ENCODE peak calls at places on chromosome 6, in four cellular contexts. O is K562, R is mesenchymal stem cell, U is GM23248. H is an unnamed sample.

GRCh38 chr6:138289739-138290138 is 71.4 kb upstream of the PBOV1 start:
- DNase-seq in O (no peak), R (no peak), U (no peak), H (peak; percentile 83)

GRCh38 chr6:165846123-165846966 is 183.3 kb upstream of the PDE10A start:
- DNase-seq in O (no peak), R (no peak), U (peak; percentile 36), H (no peak)

GRCh38 chr6:146866731-146867414 is 268.1 kb downstream of the ADGB start:
- DNase-seq in O (no peak), R (no peak), U (no peak), H (no peak)

GRCh38 chr6:79705456-79705995 is 74.4 kb downstream of the SH3BGRL2 start:
- DNase-seq in O (no peak), R (no peak), U (no peak), H (no peak)

GRCh38 chr6:16374796-16375195 is 136.4 kb downstream of the GMPR start:
- DNase-seq in O (no peak), R (no peak), U (no peak), H (no peak)

GRCh38 chr6:127737009-127737486 is 160.1 kb downstream of the C6orf58 start:
- DNase-seq in O (peak; percentile 29), R (peak; percentile 79), U (peak; percentile 79), H (no peak)

GRCh38 chr6:158262755-158263154 is 49.5 kb upstream of the TULP4 start:
- DNase-seq in O (no peak), R (no peak), U (no peak), H (no peak)

GRCh38 chr6:107105511-107106116 is 9.7 kb downstream of the BEND3 start:
- DNase-seq in O (no peak), R (no peak), U (no peak), H (peak; percentile 66)

GRCh38 chr6:83920017-83920416 is 60.5 kb downstream of the CYB5R4 start:
- DNase-seq in O (no peak), R (peak; percentile 27), U (peak; percentile 62), H (no peak)

GRCh38 chr6:147194652-147195403 is 9.4 kb upstream of the STXBP5 start:
- DNase-seq in O (no peak), R (no peak), U (peak; percentile 53), H (no peak)

GRCh38 chr6:160030103-160030502 is 61.2 kb downstream of the IGF2R start:
- DNase-seq in O (no peak), R (peak; percentile 95), U (peak; percentile 88), H (peak; percentile 50)

GRCh38 chr6:87104657-87105056 is 9.8 kb upstream of the CGA start:
- DNase-seq in O (no peak), R (no peak), U (peak; percentile 40), H (no peak)

GRCh38 chr6:163797313-163797712 is 382.8 kb downstream of the QKI start:
- DNase-seq in O (no peak), R (no peak), U (peak; percentile 26), H (no peak)

GRCh38 chr6:158876886-158877285 is 57.7 kb upstream of the EZR start:
- DNase-seq in O (no peak), R (no peak), U (no peak), H (no peak)

GRCh38 chr6:89388846-89389245 is 23.2 kb downstream of the RRAGD start:
- DNase-seq in O (no peak), R (no peak), U (no peak), H (no peak)

GRCh38 chr6:107977283-107977682 is 19.3 kb upstream of the SEC63 start:
- DNase-seq in O (no peak), R (peak; percentile 39), U (peak; percentile 57), H (no peak)

GRCh38 chr6:156807028-156807427 is 29.9 kb downstream of the ARID1B start:
- DNase-seq in O (no peak), R (no peak), U (no peak), H (no peak)

GRCh38 chr6:135411849-135412248 is 85.7 kb downstream of the AHI1 start:
- DNase-seq in O (no peak), R (no peak), U (no peak), H (no peak)

GRCh38 chr6:36769161-36769675 is 70.0 kb downstream of the CPNE5 start:
- DNase-seq in O (no peak), R (peak; percentile 39), U (peak; percentile 21), H (peak; percentile 62)

GRCh38 chr6:147060636-147061035 is 143.6 kb upstream of the STXBP5 start:
- DNase-seq in O (no peak), R (no peak), U (no peak), H (no peak)

GRCh38 chr6:145544514-145544913 is 190.8 kb downstream of the EPM2A start:
- DNase-seq in O (no peak), R (no peak), U (peak; percentile 10), H (no peak)

GRCh38 chr6:48194596-48195295 is 83.7 kb upstream of the PTCHD4 start:
- DNase-seq in O (no peak), R (no peak), U (no peak), H (no peak)

GRCh38 chr6:90469906-90470305 is 117.0 kb downstream of the MAP3K7 start:
- DNase-seq in O (no peak), R (no peak), U (no peak), H (no peak)

GRCh38 chr6:36128793-36129192 is 1.5 kb upstream of the MAPK13 start:
- DNase-seq in O (no peak), R (no peak), U (no peak), H (no peak)

GRCh38 chr6:122491915-122492537 is 20.4 kb upstream of the SERINC1 start:
- DNase-seq in O (peak; percentile 58), R (peak; percentile 76), U (peak; percentile 81), H (peak; percentile 81)

GRCh38 chr6:34583461-34583860 is 27.3 kb upstream of the SPDEF start:
- DNase-seq in O (peak; percentile 46), R (no peak), U (peak; percentile 35), H (peak; percentile 34)

GRCh38 chr6:151475653-151476523 is 17.9 kb upstream of the CCDC170 start:
- DNase-seq in O (peak; percentile 57), R (peak; percentile 52), U (peak; percentile 77), H (peak; percentile 72)

GRCh38 chr6:20946037-20946436 is 411.8 kb downstream of the CDKAL1 start:
- DNase-seq in O (no peak), R (peak; percentile 52), U (peak; percentile 33), H (no peak)

GRCh38 chr6:36826520-36827227 is 12.6 kb downstream of the CPNE5 start:
- DNase-seq in O (no peak), R (peak; percentile 24), U (peak; percentile 29), H (no peak)

GRCh38 chr6:134979142-134979541 is 29.2 kb upstream of the ALDH8A1 start:
- DNase-seq in O (no peak), R (no peak), U (no peak), H (no peak)

GRCh38 chr6:3351105-3351676 is 92.4 kb downstream of the PSMG4 start:
- DNase-seq in O (peak; percentile 34), R (no peak), U (no peak), H (no peak)

GRCh38 chr6:54586251-54586650 is 260.3 kb upstream of the FAM83B start:
- DNase-seq in O (no peak), R (no peak), U (peak; percentile 37), H (no peak)

GRCh38 chr6:138956244-138956924 is 31.7 kb downstream of the REPS1 start:
- DNase-seq in O (no peak), R (no peak), U (no peak), H (no peak)

DNA sequence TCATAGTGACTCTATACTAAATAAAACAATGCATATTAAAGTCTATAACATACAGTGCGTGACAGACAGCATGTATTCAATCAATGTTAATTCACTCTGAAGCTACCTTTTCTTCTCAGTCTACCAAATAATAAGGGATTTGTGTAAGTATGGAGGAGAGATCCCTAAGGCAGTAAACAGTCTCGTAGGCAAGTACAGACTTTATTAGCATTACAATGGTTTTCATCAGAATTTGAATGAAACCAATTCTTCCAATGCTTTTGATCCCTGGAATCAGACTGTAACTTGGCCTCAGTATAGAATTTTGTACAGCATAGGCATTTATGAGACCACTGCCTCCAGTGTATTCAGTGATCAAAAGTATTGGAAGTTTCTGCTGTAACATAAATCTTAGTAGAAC is 19.5 kb downstream of the LYRM4 start:
- DNase-seq in O (no peak), R (no peak), U (no peak), H (no peak)
- H3K27ac ChIP-seq in O (no peak overlapping the region), R (no peak overlapping the region), U (no peak overlapping the region), H (no peak overlapping the region)

GRCh38 chr6:170144952-170145587 is 145.8 kb downstream of the DLL1 start:
- DNase-seq in O (no peak), R (no peak), U (peak; percentile 18), H (peak; percentile 11)

GRCh38 chr6:170147832-170148708 is 142.8 kb downstream of the DLL1 start:
- DNase-seq in O (no peak), R (no peak), U (no peak), H (peak; percentile 82)

GRCh38 chr6:170148709-170149470 is 142.0 kb downstream of the DLL1 start:
- DNase-seq in O (no peak), R (no peak), U (no peak), H (peak; percentile 44)

GRCh38 chr6:170146640-170147039 is 144.2 kb downstream of the DLL1 start:
- DNase-seq in O (no peak), R (no peak), U (no peak), H (peak; percentile 31)

GRCh38 chr6:170147056-170147787 is 143.7 kb downstream of the DLL1 start:
- DNase-seq in O (no peak), R (no peak), U (peak; percentile 52), H (peak; percentile 44)
- H3K9ac ChIP-seq in O (no peak overlapping the region), R (no peak overlapping the region), U (no peak overlapping the region), H (no peak overlapping the region)

DNA sequence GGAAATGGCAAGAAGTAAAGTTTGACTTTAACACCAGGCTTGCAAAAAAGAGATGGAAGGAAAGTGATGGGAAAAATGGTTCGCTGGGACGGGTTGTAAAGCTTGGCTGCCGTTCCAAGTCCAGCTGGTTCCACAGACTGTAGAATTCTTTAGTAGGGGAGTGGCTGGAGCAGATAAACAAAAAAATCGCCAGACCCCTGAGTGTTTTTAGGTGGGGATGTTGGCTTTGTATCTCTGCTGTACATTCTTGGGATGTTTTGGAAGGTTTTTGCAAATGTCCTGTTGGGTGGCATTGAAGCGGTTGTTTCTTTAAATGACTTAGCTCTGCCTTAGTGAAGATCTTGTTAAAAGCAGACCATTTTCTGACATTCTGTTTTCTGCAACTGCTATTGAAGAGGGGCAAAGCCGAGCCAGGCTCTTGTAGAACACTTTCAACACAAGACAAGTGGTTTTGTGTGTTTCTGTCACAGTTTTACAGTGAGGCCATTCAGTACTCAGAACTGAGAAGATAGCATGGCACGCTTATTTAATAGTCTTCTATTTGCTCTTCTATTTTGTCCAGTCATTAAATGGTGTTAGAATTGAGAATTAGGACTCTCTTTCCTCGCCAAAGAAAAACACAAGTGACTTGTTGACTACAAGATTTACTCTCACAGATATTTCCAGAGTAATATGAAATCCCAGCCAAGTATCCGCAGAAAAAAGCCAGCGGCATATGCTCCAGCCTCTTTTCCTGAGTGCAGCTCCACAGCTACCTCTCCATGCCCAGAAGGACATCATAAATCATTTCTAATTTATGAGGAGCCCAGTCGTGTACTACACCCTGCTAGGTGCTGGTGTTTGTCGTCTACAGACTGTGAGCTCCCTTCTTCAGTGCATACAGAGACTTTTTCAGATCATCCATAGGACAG is 65.7 kb downstream of the PHACTR2 start:
- DNase-seq in O (no peak), R (peak; percentile 20), U (peak; percentile 18), H (no peak)
- H3K27ac ChIP-seq in O (no peak overlapping the region), R (peak overlapping the region; percentile 53), U (no peak overlapping the region), H (peak overlapping the region; percentile 3)

GRCh38 chr6:116108836-116109235 is 8.2 kb downstream of the NT5DC1 start:
- DNase-seq in O (no peak), R (peak; percentile 35), U (no peak), H (no peak)

GRCh38 chr6:116101790-116102189 is 1.1 kb downstream of the NT5DC1 start:
- DNase-seq in O (no peak), R (no peak), U (peak; percentile 8), H (no peak)

GRCh38 chr6:116102856-116103255 is 2.2 kb downstream of the NT5DC1 start:
- DNase-seq in O (no peak), R (no peak), U (no peak), H (no peak)

GRCh38 chr6:116105247-116105646 is 4.6 kb downstream of the NT5DC1 start:
- DNase-seq in O (no peak), R (no peak), U (no peak), H (no peak)

GRCh38 chr6:116106146-116106545 is 5.5 kb downstream of the NT5DC1 start:
- DNase-seq in O (no peak), R (peak; percentile 23), U (no peak), H (no peak)
- H3K9ac ChIP-seq in O (no peak overlapping the region), R (peak overlapping the region; percentile 30), U (no peak overlapping the region), H (peak overlapping the region; percentile 35)